ENCODE peak calls at places on chromosomes 7 and 10, in four cellular contexts. U is CD8-positive, alpha-beta T cell; X is esophagus muscularis mucosa; N is Peyer's patch. D is an unnamed sample.

GRCh38 chr10:30467939-30468338 is 34.0 kb downstream of the MAP3K8 start:
- DNase-seq in U (no peak), X (no peak), N (no peak), D (no peak)

GRCh38 chr10:488081-488932 is 201.2 kb downstream of the DIP2C start:
- DNase-seq in U (no peak), X (no peak), N (no peak), D (no peak)

GRCh38 chr7:39181398-39181797 is 203.7 kb downstream of the POU6F2 start:
- DNase-seq in U (no peak), X (no peak), N (no peak), D (no peak)

GRCh38 chr7:25944777-25945176 is 207.2 kb upstream of the NFE2L3 start:
- DNase-seq in U (no peak), X (no peak), N (no peak), D (peak; percentile 51)

GRCh38 chr10:20598590-20598989 is 298.5 kb downstream of the NEBL start:
- DNase-seq in U (no peak), X (no peak), N (no peak), D (no peak)

GRCh38 chr7:56105508-56105907 is 768 bp downstream of the CHCHD2 start:
- DNase-seq in U (no peak), X (no peak), N (no peak), D (peak; percentile 71)

GRCh38 chr10:9010093-9010492 is 955.6 kb downstream of the GATA3 start:
- DNase-seq in U (peak; percentile 64), X (no peak), N (no peak), D (no peak)

GRCh38 chr7:38299275-38299931 is 26.0 kb upstream of the TARP start:
- DNase-seq in U (no peak), X (no peak), N (no peak), D (no peak)

GRCh38 chr7:101792051-101792651 is 25.3 kb upstream of the CUX1 start:
- DNase-seq in U (no peak), X (no peak), N (no peak), D (no peak)

GRCh38 chr7:32774411-32774970 is 117.1 kb downstream of the KBTBD2 start:
- DNase-seq in U (no peak), X (no peak), N (no peak), D (no peak)

GRCh38 chr7:92403760-92404074 is 43.6 kb upstream of the GATAD1 start:
- DNase-seq in U (no peak), X (no peak), N (no peak), D (no peak)

GRCh38 chr7:24869572-24869971 is 110.4 kb downstream of the OSBPL3 start:
- DNase-seq in U (no peak), X (no peak), N (no peak), D (no peak)

GRCh38 chr7:84412161-84412969 is 217.8 kb upstream of the SEMA3A start:
- DNase-seq in U (no peak), X (no peak), N (no peak), D (no peak)

GRCh38 chr10:117439243-117439912 is 64.1 kb upstream of the PDZD8 start:
- DNase-seq in U (no peak), X (no peak), N (no peak), D (no peak)

GRCh38 chr7:129657363-129657762 is 45.8 kb downstream of the NRF1 start:
- DNase-seq in U (no peak), X (no peak), N (no peak), D (no peak)

GRCh38 chr7:34612671-34613070 is 45.3 kb upstream of the NPSR1 start:
- DNase-seq in U (no peak), X (no peak), N (no peak), D (no peak)

GRCh38 chr7:158394936-158395335 is 192.7 kb downstream of the PTPRN2 start:
- DNase-seq in U (peak; percentile 46), X (no peak), N (no peak), D (no peak)

GRCh38 chr7:50069613-50070012 is 23.4 kb downstream of the ZPBP start:
- DNase-seq in U (peak; percentile 17), X (no peak), N (peak; percentile 36), D (peak; percentile 47)

GRCh38 chr10:92691591-92692084 is 1.9 kb downstream of the HHEX start:
- DNase-seq in U (peak; percentile 29), X (peak; percentile 90), N (peak; percentile 79), D (no peak)

GRCh38 chr10:79380918-79381775 is 33.9 kb downstream of the PPIF start:
- DNase-seq in U (peak; percentile 5), X (peak; percentile 91), N (no peak), D (no peak)

GRCh38 chr7:107048783-107049418 is 4.4 kb downstream of the PRKAR2B start:
- DNase-seq in U (no peak), X (no peak), N (no peak), D (no peak)

GRCh38 chr7:5630670-5631069 is 150.8 kb downstream of the RNF216 start:
- DNase-seq in U (peak; percentile 53), X (no peak), N (no peak), D (no peak)

DNA sequence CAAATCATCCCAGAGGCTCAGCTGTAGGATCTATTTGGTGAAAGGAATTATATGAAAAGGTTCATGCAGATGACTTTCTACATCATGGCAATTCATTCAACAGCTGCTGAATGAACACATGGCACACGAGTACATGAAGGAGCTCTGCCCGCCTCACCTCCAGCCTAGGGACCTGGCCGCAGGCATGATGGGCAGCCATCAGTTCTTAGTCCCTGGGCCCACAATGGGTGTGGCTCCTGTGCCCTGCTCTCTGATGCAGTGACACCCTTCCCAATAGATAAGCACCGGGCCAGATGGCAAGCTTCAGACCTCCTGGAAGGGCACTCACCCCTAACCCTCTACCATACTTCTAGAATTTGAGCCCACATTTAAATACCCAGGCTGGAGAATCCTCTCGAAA is 3.5 kb downstream of the CHST15 start:
- DNase-seq in U (no peak), X (no peak), N (no peak), D (no peak)
- H3K4me1 ChIP-seq in U (no peaks in the 10 kb centered on the region), X (peaks cover 17% of the 10 kb centered on the region), N (no peaks in the 10 kb centered on the region), D (peaks cover 1% of the 10 kb centered on the region)

DNA sequence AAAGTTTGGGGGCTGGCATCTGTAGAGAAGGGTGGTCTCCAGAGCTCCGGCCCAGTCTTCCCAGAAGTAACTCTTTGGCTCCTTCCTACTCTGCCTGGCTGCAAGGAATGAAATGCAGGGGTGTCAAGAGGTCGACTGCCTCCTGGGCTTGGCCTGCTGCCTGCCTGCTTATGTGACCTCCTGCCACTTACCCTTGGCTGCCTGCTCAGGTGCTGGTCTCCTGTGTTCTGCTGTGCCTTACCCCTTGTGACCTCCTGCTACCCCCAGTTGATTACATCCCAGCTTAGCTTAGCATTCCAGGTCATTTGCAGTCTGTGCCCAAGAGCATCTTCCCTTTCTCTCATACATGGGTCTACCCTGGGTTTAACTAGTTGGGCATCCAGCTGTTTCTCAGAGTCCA is 180.2 kb downstream of the PTPN20 start:
- DNase-seq in U (no peak), X (no peak), N (no peak), D (no peak)
- H3K4me1 ChIP-seq in U (peaks cover 11% of the 10 kb centered on the region), X (no peaks in the 10 kb centered on the region), N (no peaks in the 10 kb centered on the region), D (no peaks in the 10 kb centered on the region)

GRCh38 chr7:28083998-28084985 is 96.3 kb downstream of the JAZF1 start:
- DNase-seq in U (no peak), X (no peak), N (no peak), D (no peak)

GRCh38 chr7:28082071-28082470 is 98.5 kb downstream of the JAZF1 start:
- DNase-seq in U (no peak), X (no peak), N (no peak), D (no peak)

GRCh38 chr7:28086198-28086597 is 94.4 kb downstream of the JAZF1 start:
- DNase-seq in U (no peak), X (no peak), N (no peak), D (no peak)

GRCh38 chr7:28081016-28081415 is 99.6 kb downstream of the JAZF1 start:
- DNase-seq in U (no peak), X (no peak), N (no peak), D (no peak)

GRCh38 chr7:28083159-28083997 is 97.2 kb downstream of the JAZF1 start:
- DNase-seq in U (no peak), X (no peak), N (no peak), D (no peak)
- H3K4me1 ChIP-seq in U (no peaks in the 10 kb centered on the region), X (peaks cover 25% of the 10 kb centered on the region), N (no peaks in the 10 kb centered on the region), D (no peaks in the 10 kb centered on the region)

GRCh38 chr7:131003634-131004033 is 269.6 kb upstream of the KLF14 start:
- DNase-seq in U (no peak), X (no peak), N (no peak), D (no peak)
- H3K4me1 ChIP-seq in U (peaks cover 50% of the 10 kb centered on the region), X (peaks cover 28% of the 10 kb centered on the region), N (peaks cover 25% of the 10 kb centered on the region), D (peaks cover 17% of the 10 kb centered on the region)

D was measured in small intestine.